ENCODE peak calls at places on chromosomes 5 and 9, in six cellular contexts. F is upper lobe of left lung; V is uterus; D is endothelial cell of umbilical vein; E is effector memory CD4-positive, alpha-beta T cell; A is IMR-90. R is an unnamed sample. For H3K36me3, the result is how much of the 10 kb centered on the place peaks cover.

GRCh38 chr9:88056876-88057275 is 81.4 kb downstream of the SPATA31C2 start:
- DNase-seq in D (no peak), E (no peak), V (no peak), F (no peak), A (peak), R (no peak)

GRCh38 chr9:80968611-80969010 is 720.7 kb downstream of the TLE1 start:
- DNase-seq in F (no peak), D (no peak), V (no peak), E (no peak), A (peak), R (no peak)

GRCh38 chr5:95717439-95717838 is 13.7 kb upstream of the RHOBTB3 start:
- DNase-seq in E (no peak), V (no peak), D (no peak), A (no peak), F (no peak), R (no peak)

GRCh38 chr9:34612788-34613390 is 992 bp upstream of the RPP25L start:
- DNase-seq in D (peak), F (no peak), V (peak), E (peak), A (peak), R (peak)

GRCh38 chr5:14038341-14038959 is 94.0 kb upstream of the DNAH5 start:
- DNase-seq in V (no peak), E (no peak), A (peak), F (no peak), D (peak), R (no peak)

GRCh38 chr5:42951847-42952411 is 88.2 kb downstream of the ANXA2R start:
- DNase-seq in F (peak), A (peak), E (peak), V (no peak), D (peak), R (peak)

GRCh38 chr9:33443504-33444154 is 3.8 kb downstream of the AQP3 start:
- DNase-seq in A (no peak), V (no peak), E (no peak), F (no peak), D (no peak), R (no peak)

GRCh38 chr9:16125637-16126036 is 572.8 kb downstream of the CCDC171 start:
- DNase-seq in F (no peak), A (peak), E (no peak), V (no peak), D (no peak), R (no peak)

GRCh38 chr5:7392401-7393024 is 3.4 kb upstream of the ADCY2 start:
- DNase-seq in V (no peak), F (no peak), A (no peak), D (no peak), E (no peak), R (peak)

GRCh38 chr5:76371955-76372319 is 31.1 kb upstream of the IQGAP2 start:
- DNase-seq in D (no peak), V (no peak), E (no peak), F (no peak), A (peak), R (no peak)

GRCh38 chr5:170631471-170632195 is 127.8 kb downstream of the KCNIP1 start:
- DNase-seq in E (no peak), D (no peak), V (no peak), A (no peak), F (peak), R (no peak)

GRCh38 chr9:76629205-76629990 is 134.8 kb upstream of the PCA3 start:
- DNase-seq in E (no peak), D (no peak), F (no peak), V (no peak), A (no peak), R (no peak)

GRCh38 chr5:148433826-148434225 is 50.1 kb downstream of the FBXO38 start:
- DNase-seq in D (no peak), F (no peak), V (no peak), A (no peak), E (no peak), R (no peak)

GRCh38 chr5:78295035-78295961 is 800 bp upstream of the AP3B1 start:
- DNase-seq in V (peak), E (peak), F (peak), D (no peak), A (no peak), R (peak)

GRCh38 chr9:124202447-124202971 is 55.2 kb upstream of the NEK6 start:
- DNase-seq in E (no peak), V (no peak), F (no peak), A (peak), D (peak), R (no peak)

GRCh38 chr5:158373623-158374375 is 514.9 kb upstream of the CLINT1 start:
- DNase-seq in A (no peak), E (no peak), F (no peak), V (no peak), D (no peak), R (no peak)

GRCh38 chr5:158378931-158379330 is 520.0 kb upstream of the CLINT1 start:
- DNase-seq in A (no peak), F (no peak), D (no peak), E (no peak), V (no peak), R (no peak)

GRCh38 chr5:158375531-158375930 is 516.6 kb upstream of the CLINT1 start:
- DNase-seq in A (no peak), E (no peak), V (no peak), D (peak), F (no peak), R (no peak)

GRCh38 chr5:158380661-158381060 is 521.7 kb upstream of the CLINT1 start:
- DNase-seq in A (no peak), D (no peak), V (no peak), F (no peak), E (no peak), R (no peak)

DNA sequence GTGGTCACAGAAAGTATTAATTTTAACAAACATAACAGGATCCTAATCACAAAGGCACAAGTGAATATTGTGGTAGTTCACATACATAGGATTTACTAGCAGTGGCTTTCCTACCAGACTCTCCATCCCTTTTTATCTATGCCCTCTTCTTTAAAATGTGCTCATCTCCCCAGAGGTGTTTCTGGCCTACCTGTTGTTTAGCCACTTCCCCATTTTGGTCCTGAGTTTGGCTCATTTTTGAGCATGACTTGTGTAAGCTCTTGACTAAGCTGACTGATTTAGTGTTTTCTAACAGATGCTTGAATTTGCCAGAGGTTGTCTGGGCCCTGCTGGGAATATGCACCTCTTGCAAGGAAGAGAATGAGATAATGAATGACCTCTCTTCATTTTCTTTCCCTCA is 517.7 kb upstream of the CLINT1 start:
- DNase-seq in F (no peak), E (no peak), V (no peak), D (no peak), A (no peak), R (no peak)
- H3K27ac ChIP-seq in F (no peak), E (no peak), V (no peak), D (no peak), A (no peak), R (no peak)

DNA sequence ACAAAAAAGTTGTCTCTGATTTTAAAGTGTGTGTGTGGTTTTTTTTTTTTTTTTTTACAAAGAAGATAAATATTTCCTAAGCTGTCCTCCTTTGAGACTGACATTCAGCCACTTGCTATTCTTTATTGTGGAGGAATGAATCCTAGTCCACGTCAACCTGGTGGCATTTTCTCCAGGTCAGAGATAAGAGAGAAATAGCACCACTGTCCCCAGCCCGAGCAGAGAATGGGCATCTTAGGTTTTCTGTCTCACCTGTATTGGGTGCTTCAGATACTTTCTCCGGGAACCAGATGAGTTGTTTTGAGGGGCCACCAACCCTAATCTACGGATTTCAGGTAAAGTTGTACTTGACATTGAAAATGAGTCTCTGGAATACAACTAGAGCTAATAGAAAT is 1.4 kb downstream of the ITGA2 start:
- DNase-seq in F (no peak), E (no peak), V (no peak), A (no peak), D (no peak), R (no peak)
- H3K4me3 ChIP-seq in F (peak), E (no peak), V (no peak), A (peak), D (peak), R (peak)

GRCh38 chr5:68873198-68873597 is 220.6 kb upstream of the SLC30A5 start:
- DNase-seq in D (no peak), F (no peak), V (no peak), E (no peak), A (no peak), R (no peak)

GRCh38 chr5:68872088-68872842 is 221.5 kb upstream of the SLC30A5 start:
- DNase-seq in E (no peak), F (no peak), A (no peak), V (peak), D (no peak), R (no peak)

DNA sequence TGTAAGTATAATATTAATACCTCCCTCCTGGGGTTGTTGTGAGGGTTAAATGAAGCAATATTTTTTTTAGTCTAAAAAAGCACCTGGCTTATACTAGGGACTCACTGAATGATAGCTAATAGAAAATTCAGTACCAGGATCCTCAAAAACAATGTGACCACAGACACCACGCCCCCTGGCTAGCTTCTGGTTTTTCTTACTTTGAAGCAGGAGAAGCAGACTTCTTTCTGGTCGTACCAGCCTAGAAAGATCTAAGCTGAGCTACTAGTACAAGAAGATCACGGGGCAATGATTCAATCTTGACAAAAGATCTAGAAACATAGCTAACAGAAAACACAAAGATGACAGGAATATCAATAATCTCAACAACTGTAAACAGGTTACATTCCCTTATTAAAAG is 218.5 kb upstream of the SLC30A5 start:
- DNase-seq in E (no peak), F (no peak), D (no peak), A (no peak), V (no peak), R (no peak)
- H3K36me3 ChIP-seq in E (under half), F (under half), D (under half), A (under half), V (under half), R (under half)

GRCh38 chr9:84867171-84867570 is 197.6 kb downstream of the NTRK2 start:
- DNase-seq in A (no peak), E (no peak), D (no peak), F (no peak), V (no peak), R (no peak)

GRCh38 chr9:84875193-84875592 is 205.7 kb downstream of the NTRK2 start:
- DNase-seq in V (no peak), F (no peak), A (no peak), D (no peak), E (no peak), R (no peak)

GRCh38 chr9:84869091-84869490 is 199.6 kb downstream of the NTRK2 start:
- DNase-seq in V (no peak), F (no peak), E (no peak), A (no peak), D (no peak), R (no peak)

GRCh38 chr9:84874583-84874982 is 205.1 kb downstream of the NTRK2 start:
- DNase-seq in V (no peak), F (no peak), D (peak), A (no peak), E (no peak), R (no peak)

DNA sequence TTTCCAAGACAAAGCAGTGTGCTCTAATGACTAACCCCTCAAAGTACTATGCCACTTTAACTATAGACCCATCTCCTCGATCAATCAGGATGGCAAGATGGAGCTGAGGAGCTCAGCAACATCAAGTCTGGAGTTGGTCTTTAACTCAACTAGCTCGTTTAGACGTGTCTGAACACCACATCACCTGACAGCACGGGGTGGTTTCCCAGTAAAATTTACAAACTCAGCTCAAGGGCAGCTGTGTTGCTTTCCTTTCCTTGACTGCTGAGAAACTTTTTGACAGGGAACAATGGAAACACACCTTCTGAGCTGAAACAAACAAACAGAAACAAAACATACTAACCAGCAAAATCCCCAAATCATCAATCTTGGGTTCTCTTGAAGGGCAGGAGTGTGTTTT is 202.5 kb downstream of the NTRK2 start:
- DNase-seq in E (no peak), F (no peak), A (no peak), V (no peak), D (no peak), R (no peak)
- H3K27ac ChIP-seq in E (no peak), F (no peak), A (no peak), V (no peak), D (no peak), R (no peak)

DNA sequence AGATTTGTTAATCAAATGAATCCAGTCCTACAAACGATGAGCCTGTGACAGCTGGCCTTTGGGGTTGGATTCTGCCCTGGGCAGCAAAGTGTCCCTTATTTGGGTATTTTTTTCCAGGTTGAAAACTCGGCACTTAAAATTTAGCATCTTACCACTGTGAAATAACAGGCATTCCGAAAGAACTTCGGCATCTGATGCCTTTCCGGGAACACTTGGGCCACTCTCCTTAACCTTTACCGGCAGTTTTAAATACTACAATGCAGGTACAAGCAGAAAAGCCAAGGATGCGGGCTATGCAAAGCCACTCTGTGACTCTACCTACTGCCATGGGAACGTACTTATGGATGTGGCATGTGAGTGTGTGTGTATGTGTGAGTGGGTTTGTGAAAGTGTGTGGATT is 1.0 kb upstream of the RASGRF2 start:
- DNase-seq in E (no peak), F (no peak), D (no peak), A (no peak), V (no peak), R (no peak)
- H3K4me3 ChIP-seq in E (no peak), F (no peak), D (no peak), A (no peak), V (no peak), R (no peak)

GRCh38 chr9:120423812-120424211 is 156.2 kb downstream of the CDK5RAP2 start:
- DNase-seq in D (no peak), A (no peak), V (no peak), F (no peak), E (no peak), R (no peak)
- H3K36me3 ChIP-seq in D (under half), A (under half), V (under half), F (under half), E (under half), R (under half)

GRCh38 chr9:128148509-128149000 is 698 bp upstream of the LCN2 start:
- DNase-seq in V (no peak), F (no peak), A (no peak), D (no peak), E (no peak), R (no peak)
- H3K27ac ChIP-seq in V (no peak), F (peak), A (no peak), D (no peak), E (no peak), R (peak)

R was measured in small intestine.